ENCODE peak calls at places on chromosomes 1 and 21, in seven cellular contexts. One of them, this sample, is unnamed.

GRCh38 chr1:110605901-110606783 is at the start of gene KCNA2:
- DNase-seq in epithelial cell of esophagus: no peak
- DNase-seq in AG10803: no peak
- DNase-seq in neural crest cell: peak
- DNase-seq in HFF-Myc: no peak
- DNase-seq in fibroblast of pulmonary artery: no peak
- DNase-seq in osteocyte: no peak
- DNase-seq in this sample: no peak

GRCh38 chr1:36539526-36539925 is 56.8 kb upstream of the CSF3R start:
- DNase-seq in epithelial cell of esophagus: no peak
- DNase-seq in AG10803: no peak
- DNase-seq in neural crest cell: no peak
- DNase-seq in HFF-Myc: no peak
- DNase-seq in fibroblast of pulmonary artery: no peak
- DNase-seq in osteocyte: no peak
- DNase-seq in this sample: no peak

GRCh38 chr1:53410100-53410541 is 49.1 kb upstream of the DMRTB1 start:
- DNase-seq in epithelial cell of esophagus: peak
- DNase-seq in AG10803: no peak
- DNase-seq in neural crest cell: peak
- DNase-seq in HFF-Myc: no peak
- DNase-seq in fibroblast of pulmonary artery: no peak
- DNase-seq in osteocyte: peak
- DNase-seq in this sample: no peak

GRCh38 chr1:39262802-39263201 is 58.3 kb downstream of the MACF1 start:
- DNase-seq in epithelial cell of esophagus: no peak
- DNase-seq in AG10803: peak
- DNase-seq in neural crest cell: no peak
- DNase-seq in HFF-Myc: no peak
- DNase-seq in fibroblast of pulmonary artery: no peak
- DNase-seq in osteocyte: no peak
- DNase-seq in this sample: no peak

GRCh38 chr1:44723064-44723463 is 7.9 kb downstream of the RNU5D-1 start:
- DNase-seq in epithelial cell of esophagus: no peak
- DNase-seq in AG10803: no peak
- DNase-seq in neural crest cell: no peak
- DNase-seq in HFF-Myc: no peak
- DNase-seq in fibroblast of pulmonary artery: no peak
- DNase-seq in osteocyte: no peak
- DNase-seq in this sample: no peak

GRCh38 chr1:94792473-94792875 is 27.7 kb upstream of the SLC44A3 start:
- DNase-seq in epithelial cell of esophagus: peak
- DNase-seq in AG10803: peak
- DNase-seq in neural crest cell: no peak
- DNase-seq in HFF-Myc: peak
- DNase-seq in fibroblast of pulmonary artery: peak
- DNase-seq in osteocyte: no peak
- DNase-seq in this sample: peak

GRCh38 chr1:25502957-25503356 is 40.4 kb upstream of the LDLRAP1 start:
- DNase-seq in epithelial cell of esophagus: peak
- DNase-seq in AG10803: peak
- DNase-seq in neural crest cell: no peak
- DNase-seq in HFF-Myc: no peak
- DNase-seq in fibroblast of pulmonary artery: peak
- DNase-seq in osteocyte: peak
- DNase-seq in this sample: no peak

GRCh38 chr1:220922951-220923350 is 43.7 kb downstream of the HLX start:
- DNase-seq in epithelial cell of esophagus: no peak
- DNase-seq in AG10803: no peak
- DNase-seq in neural crest cell: no peak
- DNase-seq in HFF-Myc: no peak
- DNase-seq in fibroblast of pulmonary artery: no peak
- DNase-seq in osteocyte: no peak
- DNase-seq in this sample: no peak

GRCh38 chr1:154791292-154792278 is 78.5 kb downstream of the KCNN3 start:
- DNase-seq in epithelial cell of esophagus: peak
- DNase-seq in AG10803: peak
- DNase-seq in neural crest cell: no peak
- DNase-seq in HFF-Myc: no peak
- DNase-seq in fibroblast of pulmonary artery: peak
- DNase-seq in osteocyte: no peak
- DNase-seq in this sample: peak

GRCh38 chr1:160708821-160709220 is 2.8 kb downstream of the CD48 start:
- DNase-seq in epithelial cell of esophagus: no peak
- DNase-seq in AG10803: no peak
- DNase-seq in neural crest cell: no peak
- DNase-seq in HFF-Myc: no peak
- DNase-seq in fibroblast of pulmonary artery: no peak
- DNase-seq in osteocyte: no peak
- DNase-seq in this sample: no peak

GRCh38 chr1:217135569-217135915 is 412.3 kb upstream of the ESRRG start:
- DNase-seq in epithelial cell of esophagus: peak
- DNase-seq in AG10803: no peak
- DNase-seq in neural crest cell: peak
- DNase-seq in HFF-Myc: no peak
- DNase-seq in fibroblast of pulmonary artery: no peak
- DNase-seq in osteocyte: no peak
- DNase-seq in this sample: no peak

GRCh38 chr1:3453203-3453761 is 1.2 kb upstream of the ARHGEF16 start:
- DNase-seq in epithelial cell of esophagus: peak
- DNase-seq in AG10803: peak
- DNase-seq in neural crest cell: peak
- DNase-seq in HFF-Myc: no peak
- DNase-seq in fibroblast of pulmonary artery: peak
- DNase-seq in osteocyte: peak
- DNase-seq in this sample: peak

DNA sequence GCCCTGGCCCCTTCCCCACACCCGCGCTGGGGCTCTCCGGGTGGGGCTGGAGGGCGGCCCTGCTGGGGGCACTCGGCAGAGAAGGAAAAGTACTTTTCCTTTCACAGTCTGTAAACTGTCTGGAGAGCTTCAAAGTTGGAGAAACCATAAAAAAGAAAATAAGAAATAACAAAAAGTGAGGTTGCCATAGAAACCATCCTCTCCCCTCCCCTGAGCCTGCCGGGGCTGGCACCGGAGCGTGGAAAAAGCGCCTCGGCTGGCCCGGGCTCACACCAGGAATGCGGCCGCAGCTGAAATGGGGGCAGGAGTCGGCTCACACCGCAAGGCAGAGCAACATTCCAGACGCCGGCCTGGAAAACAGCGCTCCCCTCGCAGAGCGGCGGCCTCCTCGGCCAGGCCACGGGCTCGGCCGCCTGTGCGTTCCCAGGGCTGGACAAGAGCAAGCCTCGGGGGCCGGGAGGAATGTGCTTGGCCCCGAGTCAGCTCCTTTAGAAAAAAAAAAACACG is 69.2 kb downstream of the MORN1 start:
- DNase-seq in epithelial cell of esophagus: peak
- DNase-seq in AG10803: peak
- DNase-seq in neural crest cell: peak
- DNase-seq in HFF-Myc: no peak
- DNase-seq in fibroblast of pulmonary artery: peak
- DNase-seq in osteocyte: peak
- DNase-seq in this sample: no peak
- TF ChIP-seq CTCF in epithelial cell of esophagus: no peak
- TF ChIP-seq CTCF in AG10803: peak
- TF ChIP-seq CTCF in neural crest cell: no peak
- TF ChIP-seq CTCF in HFF-Myc: no peak
- TF ChIP-seq CTCF in fibroblast of pulmonary artery: no peak
- TF ChIP-seq CTCF in osteocyte: peak
- TF ChIP-seq CTCF in this sample: no peak

GRCh38 chr1:156129687-156130577 is 15.4 kb downstream of the LMNA start:
- DNase-seq in epithelial cell of esophagus: peak
- DNase-seq in AG10803: peak
- DNase-seq in neural crest cell: peak
- DNase-seq in HFF-Myc: peak
- DNase-seq in fibroblast of pulmonary artery: peak
- DNase-seq in osteocyte: peak
- DNase-seq in this sample: peak

GRCh38 chr1:156128749-156129682 is 14.5 kb downstream of the LMNA start:
- DNase-seq in epithelial cell of esophagus: no peak
- DNase-seq in AG10803: peak
- DNase-seq in neural crest cell: no peak
- DNase-seq in HFF-Myc: peak
- DNase-seq in fibroblast of pulmonary artery: peak
- DNase-seq in osteocyte: no peak
- DNase-seq in this sample: peak

GRCh38 chr1:156134716-156135435 is 18.5 kb upstream of the SEMA4A start:
- DNase-seq in epithelial cell of esophagus: no peak
- DNase-seq in AG10803: no peak
- DNase-seq in neural crest cell: no peak
- DNase-seq in HFF-Myc: no peak
- DNase-seq in fibroblast of pulmonary artery: no peak
- DNase-seq in osteocyte: no peak
- DNase-seq in this sample: no peak

GRCh38 chr1:156126701-156127534 is 12.4 kb downstream of the LMNA start:
- DNase-seq in epithelial cell of esophagus: peak
- DNase-seq in AG10803: peak
- DNase-seq in neural crest cell: no peak
- DNase-seq in HFF-Myc: peak
- DNase-seq in fibroblast of pulmonary artery: peak
- DNase-seq in osteocyte: no peak
- DNase-seq in this sample: peak

GRCh38 chr1:156130578-156130942 is 16.0 kb downstream of the LMNA start:
- DNase-seq in epithelial cell of esophagus: no peak
- DNase-seq in AG10803: no peak
- DNase-seq in neural crest cell: no peak
- DNase-seq in HFF-Myc: no peak
- DNase-seq in fibroblast of pulmonary artery: no peak
- DNase-seq in osteocyte: no peak
- DNase-seq in this sample: no peak
- TF ChIP-seq CTCF in epithelial cell of esophagus: no peak
- TF ChIP-seq CTCF in AG10803: no peak
- TF ChIP-seq CTCF in neural crest cell: no peak
- TF ChIP-seq CTCF in HFF-Myc: no peak
- TF ChIP-seq CTCF in fibroblast of pulmonary artery: no peak
- TF ChIP-seq CTCF in osteocyte: peak
- TF ChIP-seq CTCF in this sample: no peak

GRCh38 chr21:31446206-31446900 is 102.3 kb upstream of the TIAM1 start:
- DNase-seq in epithelial cell of esophagus: no peak
- DNase-seq in AG10803: no peak
- DNase-seq in neural crest cell: no peak
- DNase-seq in HFF-Myc: no peak
- DNase-seq in fibroblast of pulmonary artery: no peak
- DNase-seq in osteocyte: no peak
- DNase-seq in this sample: no peak
- TF ChIP-seq CTCF in epithelial cell of esophagus: no peak
- TF ChIP-seq CTCF in AG10803: no peak
- TF ChIP-seq CTCF in neural crest cell: no peak
- TF ChIP-seq CTCF in HFF-Myc: no peak
- TF ChIP-seq CTCF in fibroblast of pulmonary artery: no peak
- TF ChIP-seq CTCF in osteocyte: no peak
- TF ChIP-seq CTCF in this sample: no peak

GRCh38 chr1:10867138-10867721 is 70.8 kb upstream of the CASZ1 start:
- DNase-seq in epithelial cell of esophagus: peak
- DNase-seq in AG10803: no peak
- DNase-seq in neural crest cell: peak
- DNase-seq in HFF-Myc: no peak
- DNase-seq in fibroblast of pulmonary artery: peak
- DNase-seq in osteocyte: no peak
- DNase-seq in this sample: peak
- TF ChIP-seq CTCF in epithelial cell of esophagus: peak
- TF ChIP-seq CTCF in AG10803: no peak
- TF ChIP-seq CTCF in neural crest cell: peak
- TF ChIP-seq CTCF in HFF-Myc: no peak
- TF ChIP-seq CTCF in fibroblast of pulmonary artery: peak
- TF ChIP-seq CTCF in osteocyte: peak
- TF ChIP-seq CTCF in this sample: peak

GRCh38 chr1:2103266-2103900 is 53.2 kb downstream of the PRKCZ start:
- DNase-seq in epithelial cell of esophagus: no peak
- DNase-seq in AG10803: no peak
- DNase-seq in neural crest cell: no peak
- DNase-seq in HFF-Myc: no peak
- DNase-seq in fibroblast of pulmonary artery: no peak
- DNase-seq in osteocyte: no peak
- DNase-seq in this sample: no peak
- TF ChIP-seq CTCF in epithelial cell of esophagus: no peak
- TF ChIP-seq CTCF in AG10803: no peak
- TF ChIP-seq CTCF in neural crest cell: no peak
- TF ChIP-seq CTCF in HFF-Myc: no peak
- TF ChIP-seq CTCF in fibroblast of pulmonary artery: no peak
- TF ChIP-seq CTCF in osteocyte: no peak
- TF ChIP-seq CTCF in this sample: no peak

GRCh38 chr1:168905631-168906030 is 176.6 kb upstream of the DPT start:
- DNase-seq in epithelial cell of esophagus: no peak
- DNase-seq in AG10803: no peak
- DNase-seq in neural crest cell: no peak
- DNase-seq in HFF-Myc: no peak
- DNase-seq in fibroblast of pulmonary artery: no peak
- DNase-seq in osteocyte: no peak
- DNase-seq in this sample: no peak
- TF ChIP-seq CTCF in epithelial cell of esophagus: no peak
- TF ChIP-seq CTCF in AG10803: no peak
- TF ChIP-seq CTCF in neural crest cell: no peak
- TF ChIP-seq CTCF in HFF-Myc: no peak
- TF ChIP-seq CTCF in fibroblast of pulmonary artery: no peak
- TF ChIP-seq CTCF in osteocyte: no peak
- TF ChIP-seq CTCF in this sample: no peak